ENCODE peak calls at places on chromosomes 5 and 9, in eight cellular contexts. E is suprapubic skin, P is tibial nerve, H is Peyer's patch, C is stomach, V is HCT116, Y is IMR-90, F is right lobe of liver. K is an unnamed sample.

GRCh38 chr5:157801-158200 is 33.5 kb upstream of the LRRC14B start:
- DNase-seq in E (peak), P (no peak), H (no peak), C (no peak), V (no peak), Y (no peak), F (no peak), K (no peak)

GRCh38 chr5:76690704-76691469 is 25.0 kb upstream of the F2R start:
- DNase-seq in E (no peak), P (no peak), H (no peak), C (no peak), V (no peak), Y (peak), F (no peak), K (no peak)

GRCh38 chr9:109721021-109721420 is 59.0 kb upstream of the PALM2AKAP2 start:
- DNase-seq in E (no peak), P (no peak), H (no peak), C (no peak), V (no peak), Y (no peak), F (no peak), K (no peak)

GRCh38 chr5:59786271-59786805 is 107.2 kb downstream of the PDE4D start:
- DNase-seq in E (no peak), P (no peak), H (no peak), C (no peak), V (no peak), Y (peak), F (no peak), K (no peak)

GRCh38 chr5:115816226-115817042 is at the start of gene CDO1:
- DNase-seq in E (peak), P (peak), H (peak), C (no peak), V (no peak), Y (peak), F (peak), K (peak)

GRCh38 chr9:121780177-121780576 is 128.7 kb downstream of the DAB2IP start:
- DNase-seq in E (peak), P (no peak), H (peak), C (peak), V (no peak), Y (no peak), F (no peak), K (no peak)

GRCh38 chr5:103041071-103041676 is 78.8 kb downstream of the GIN1 start:
- DNase-seq in E (no peak), P (no peak), H (no peak), C (no peak), V (peak), Y (peak), F (no peak), K (peak)

GRCh38 chr9:91166796-91167366 is 194.8 kb downstream of the AUH start:
- DNase-seq in E (peak), P (no peak), H (no peak), C (peak), V (no peak), Y (peak), F (no peak), K (no peak)

GRCh38 chr9:69425402-69425801 is 100.4 kb downstream of the ENTREP1 start:
- DNase-seq in E (no peak), P (no peak), H (no peak), C (no peak), V (no peak), Y (no peak), F (no peak), K (no peak)

GRCh38 chr9:107410045-107410819 is 79.3 kb downstream of the KLF4 start:
- DNase-seq in E (no peak), P (no peak), H (no peak), C (no peak), V (no peak), Y (no peak), F (no peak), K (no peak)

GRCh38 chr5:71757590-71758543 is 38.8 kb downstream of the CARTPT start:
- DNase-seq in E (no peak), P (peak), H (peak), C (peak), V (peak), Y (peak), F (peak), K (peak)

GRCh38 chr5:158968160-158968559 is 131.6 kb downstream of the EBF1 start:
- DNase-seq in E (no peak), P (no peak), H (no peak), C (no peak), V (no peak), Y (no peak), F (no peak), K (no peak)

GRCh38 chr5:178478370-178478769 is 111.8 kb downstream of the COL23A1 start:
- DNase-seq in E (no peak), P (no peak), H (no peak), C (no peak), V (no peak), Y (no peak), F (no peak), K (no peak)

GRCh38 chr5:140362875-140363630 is 3.1 kb downstream of the SLC4A9 start:
- DNase-seq in E (peak), P (peak), H (peak), C (peak), V (peak), Y (peak), F (peak), K (peak)

GRCh38 chr5:123512631-123513461 is 869 bp downstream of the CSNK1G3 start:
- DNase-seq in E (peak), P (no peak), H (peak), C (peak), V (no peak), Y (peak), F (peak), K (peak)

GRCh38 chr5:131431794-131432193 is 167.9 kb downstream of the CDC42SE2 start:
- DNase-seq in E (no peak), P (no peak), H (no peak), C (no peak), V (no peak), Y (no peak), F (no peak), K (no peak)

GRCh38 chr5:175444060-175444904 is at the start of gene DRD1:
- DNase-seq in E (no peak), P (no peak), H (no peak), C (peak), V (no peak), Y (peak), F (peak), K (peak)

GRCh38 chr9:20358201-20358600 is 264.1 kb downstream of the MLLT3 start:
- DNase-seq in E (no peak), P (no peak), H (no peak), C (no peak), V (no peak), Y (peak), F (no peak), K (peak)

GRCh38 chr5:65127181-65127901 is 354.4 kb downstream of the ADAMTS6 start:
- DNase-seq in E (no peak), P (no peak), H (no peak), C (no peak), V (no peak), Y (peak), F (no peak), K (no peak)

GRCh38 chr9:20579544-20580309 is 42.6 kb downstream of the MLLT3 start:
- DNase-seq in E (no peak), P (no peak), H (no peak), C (no peak), V (no peak), Y (no peak), F (no peak), K (no peak)

GRCh38 chr9:94743035-94743954 is 16.8 kb downstream of the AOPEP start:
- DNase-seq in E (no peak), P (no peak), H (no peak), C (no peak), V (no peak), Y (peak), F (peak), K (no peak)

GRCh38 chr9:105698348-105698747 is 4.0 kb downstream of the TMEM38B start:
- DNase-seq in E (no peak), P (no peak), H (no peak), C (no peak), V (no peak), Y (no peak), F (no peak), K (no peak)

GRCh38 chr9:89969156-89969566 is 364.3 kb downstream of the GADD45G start:
- DNase-seq in E (no peak), P (no peak), H (no peak), C (no peak), V (no peak), Y (peak), F (peak), K (no peak)

GRCh38 chr5:111655169-111655924 is 101.6 kb downstream of the NREP start:
- DNase-seq in E (no peak), P (no peak), H (no peak), C (no peak), V (no peak), Y (peak), F (no peak), K (no peak)

GRCh38 chr5:79357401-79357800 is 121.5 kb downstream of the JMY start:
- DNase-seq in E (no peak), P (no peak), H (no peak), C (no peak), V (no peak), Y (peak), F (no peak), K (no peak)

GRCh38 chr9:107698779-107699564 is 209.4 kb upstream of the KLF4 start:
- DNase-seq in E (no peak), P (no peak), H (no peak), C (no peak), V (no peak), Y (no peak), F (no peak), K (no peak)

GRCh38 chr5:124007675-124008398 is 495.9 kb downstream of the CSNK1G3 start:
- DNase-seq in E (no peak), P (no peak), H (no peak), C (no peak), V (peak), Y (peak), F (no peak), K (peak)

GRCh38 chr5:59592101-59592500 is 301.4 kb downstream of the PDE4D start:
- DNase-seq in E (no peak), P (no peak), H (no peak), C (no peak), V (no peak), Y (peak), F (no peak), K (no peak)

GRCh38 chr5:121156565-121156964 is 692.5 kb downstream of the PRR16 start:
- DNase-seq in E (no peak), P (no peak), H (no peak), C (no peak), V (no peak), Y (no peak), F (no peak), K (no peak)

GRCh38 chr5:122508623-122509022 is 196.6 kb downstream of the SNCAIP start:
- DNase-seq in E (no peak), P (no peak), H (no peak), C (no peak), V (no peak), Y (no peak), F (peak), K (no peak)

GRCh38 chr5:118578093-118578492 is 410.3 kb downstream of the DTWD2 start:
- DNase-seq in E (no peak), P (no peak), H (no peak), C (no peak), V (no peak), Y (no peak), F (no peak), K (no peak)

GRCh38 chr5:37198842-37199241 is 50.3 kb downstream of the CPLANE1 start:
- DNase-seq in E (no peak), P (no peak), H (no peak), C (no peak), V (no peak), Y (peak), F (no peak), K (no peak)

GRCh38 chr9:114512337-114512874 is 7.1 kb upstream of the WHRN start:
- DNase-seq in E (no peak), P (no peak), H (peak), C (no peak), V (no peak), Y (no peak), F (no peak), K (no peak)

GRCh38 chr9:137294684-137295312 is 7.3 kb downstream of the NRARP start:
- DNase-seq in E (no peak), P (no peak), H (no peak), C (no peak), V (no peak), Y (peak), F (no peak), K (peak)

GRCh38 chr5:172102913-172103629 is 85.0 kb downstream of the STK10 start:
- DNase-seq in E (no peak), P (no peak), H (no peak), C (peak), V (peak), Y (peak), F (no peak), K (peak)

GRCh38 chr5:172098883-172099282 is 89.1 kb downstream of the STK10 start:
- DNase-seq in E (no peak), P (no peak), H (no peak), C (no peak), V (no peak), Y (no peak), F (no peak), K (no peak)

GRCh38 chr5:172104021-172104420 is 84.0 kb downstream of the STK10 start:
- DNase-seq in E (no peak), P (no peak), H (no peak), C (no peak), V (no peak), Y (no peak), F (peak), K (no peak)

GRCh38 chr5:172102251-172102870 is 85.7 kb downstream of the STK10 start:
- DNase-seq in E (no peak), P (no peak), H (no peak), C (no peak), V (no peak), Y (no peak), F (no peak), K (no peak)

GRCh38 chr5:172101547-172102225 is 86.3 kb downstream of the STK10 start:
- DNase-seq in E (no peak), P (no peak), H (no peak), C (no peak), V (no peak), Y (no peak), F (no peak), K (no peak)
- TF ChIP-seq POLR2A in E (no peak), P (no peak), H (no peak), C (no peak), V (no peak), Y (no peak), F (no peak), K (no peak)

GRCh38 chr9:35729700-35730485 is 2.1 kb downstream of the TLN1 start:
- DNase-seq in E (no peak), P (no peak), H (peak), C (peak), V (peak), Y (peak), F (peak), K (peak)
- TF ChIP-seq POLR2A in E (no peak), P (no peak), H (no peak), C (no peak), V (no peak), Y (no peak), F (no peak), K (no peak)

DNA sequence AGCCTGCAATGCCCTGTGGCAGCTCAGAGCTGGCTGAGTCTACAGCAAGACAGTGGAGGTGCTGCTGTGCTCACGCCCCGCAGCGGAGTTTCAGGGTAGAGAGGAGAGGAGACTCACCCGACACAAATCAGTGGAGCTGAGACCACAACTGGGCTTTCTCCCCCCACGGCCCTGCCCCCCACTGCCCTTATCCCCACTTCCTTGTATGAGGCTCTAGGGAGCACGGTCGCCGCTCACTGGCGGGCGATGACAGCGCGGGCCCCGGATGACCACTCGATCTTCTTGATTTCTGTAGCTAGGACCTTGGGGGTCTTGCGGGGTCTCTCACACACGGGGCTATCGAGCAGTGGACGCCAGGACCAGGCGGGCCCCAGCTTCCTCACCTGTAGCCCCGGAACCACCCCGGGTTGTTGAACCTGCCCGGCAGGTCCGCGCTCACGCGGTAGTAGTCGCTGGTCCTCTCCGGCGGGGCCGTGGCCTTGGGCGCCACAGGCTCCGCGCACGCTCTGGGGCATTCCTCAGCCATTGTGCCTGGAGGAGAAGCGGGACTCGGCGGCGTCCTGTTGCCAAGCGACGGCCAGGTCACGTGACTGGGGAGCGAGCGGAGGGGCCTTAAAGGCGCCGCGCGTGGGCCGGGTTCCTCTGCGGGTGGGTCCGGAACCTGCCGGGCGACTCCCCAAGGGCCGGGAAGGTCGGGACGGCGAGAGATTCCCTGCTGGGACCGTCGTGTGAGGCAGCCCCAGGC is 984 bp upstream of the MRPS2 start:
- DNase-seq in E (peak), P (peak), H (peak), C (peak), V (peak), Y (peak), F (peak), K (peak)
- TF ChIP-seq POLR2A in E (no peak), P (no peak), H (no peak), C (no peak), V (no peak), Y (no peak), F (no peak), K (no peak)

DNA sequence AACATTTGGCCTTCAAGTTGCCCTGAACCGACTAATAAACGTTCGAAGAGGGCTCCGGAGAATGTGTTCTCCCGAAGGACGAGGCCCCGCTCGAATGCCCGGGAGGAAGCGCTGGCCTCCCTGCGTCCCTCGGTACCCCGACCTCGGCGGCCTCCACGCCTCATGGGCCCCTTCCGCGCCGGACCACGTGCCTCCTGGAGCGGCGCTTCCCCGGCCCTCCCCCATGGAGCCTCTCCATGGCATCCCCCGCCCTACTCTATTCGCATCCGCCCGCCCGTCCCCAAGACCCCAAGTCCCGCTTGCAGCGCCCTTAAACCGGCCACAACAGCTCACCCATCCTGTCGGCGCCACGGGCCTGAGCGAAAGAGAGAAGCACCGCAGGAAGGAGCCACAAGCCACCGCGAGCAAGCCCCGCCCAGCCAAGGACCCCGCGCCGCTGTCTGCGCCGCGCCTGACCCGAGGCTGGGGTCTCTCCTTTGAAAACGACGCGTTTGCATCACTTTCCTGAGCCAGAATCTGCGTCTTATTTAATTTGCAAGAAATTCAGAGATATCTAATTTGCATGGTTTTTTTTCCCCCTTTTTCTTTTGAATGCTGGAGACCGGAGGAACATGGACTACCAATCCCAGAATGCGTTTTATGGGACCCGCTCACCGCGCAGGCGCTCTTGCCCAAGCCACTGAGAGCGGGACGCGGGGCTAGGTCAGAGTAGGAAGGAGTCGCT is at the start of gene RPS23:
- DNase-seq in E (peak), P (peak), H (peak), C (peak), V (peak), Y (peak), F (peak), K (peak)
- TF ChIP-seq POLR2A in E (no peak), P (peak), H (peak), C (no peak), V (no peak), Y (peak), F (peak), K (peak)

DNA sequence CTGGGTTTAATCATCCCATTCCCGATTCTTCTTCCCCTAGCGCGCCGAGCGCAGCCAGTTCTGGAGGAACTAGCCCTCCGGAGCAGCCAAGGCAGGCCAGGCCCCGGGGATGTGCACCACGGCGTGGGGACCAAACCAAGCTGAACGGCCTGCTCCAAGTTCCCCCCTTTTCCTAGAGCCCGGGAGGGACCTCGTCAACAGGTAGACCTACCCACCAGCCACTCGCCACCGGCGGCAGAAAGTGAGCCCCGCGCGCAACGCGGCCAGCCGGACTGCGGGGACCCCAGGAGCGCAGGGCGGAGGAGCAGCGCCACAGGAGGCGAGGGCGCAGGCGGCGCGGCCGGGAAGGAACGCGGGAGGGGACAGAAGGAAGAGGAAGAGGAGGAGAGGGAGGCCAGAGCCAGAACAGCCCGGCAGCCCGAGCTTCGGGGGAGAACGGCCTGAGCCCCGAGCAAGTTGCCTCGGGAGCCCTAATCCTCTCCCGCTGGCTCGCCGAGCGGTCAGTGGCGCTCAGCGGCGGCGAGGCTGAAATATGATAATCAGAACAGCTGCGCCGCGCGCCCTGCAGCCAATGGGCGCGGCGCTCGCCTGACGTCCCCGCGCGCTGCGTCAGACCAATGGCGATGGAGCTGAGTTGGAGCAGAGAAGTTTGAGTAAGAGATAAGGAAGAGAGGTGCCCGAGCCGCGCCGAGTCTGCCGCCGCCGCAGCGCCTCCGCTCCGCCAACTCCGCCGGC is at the start of gene ISL1:
- DNase-seq in E (no peak), P (no peak), H (peak), C (peak), V (peak), Y (peak), F (no peak), K (peak)
- TF ChIP-seq POLR2A in E (no peak), P (no peak), H (no peak), C (peak), V (peak), Y (no peak), F (no peak), K (no peak)

K was measured in erythroblast.